ENCODE peak calls at places on chromosomes 16 and 17, in four cellular contexts. One of them, this sample, is unnamed. For H3K36me3, the result is how much of the 10 kb centered on the place peaks cover.

GRCh38 chr17:17152385-17152784 is 53.7 kb downstream of the PLD6 start:
- DNase-seq in heart left ventricle: peak
- DNase-seq in sigmoid colon: no peak
- DNase-seq in thoracic aorta: no peak
- DNase-seq in this sample: no peak

GRCh38 chr17:52158450-52159042 is at the start of gene CA10:
- DNase-seq in sigmoid colon: no peak
- DNase-seq in heart left ventricle: no peak
- DNase-seq in thoracic aorta: no peak
- DNase-seq in this sample: no peak

GRCh38 chr17:13288248-13288647 is 270.4 kb upstream of the ELAC2 start:
- DNase-seq in heart left ventricle: no peak
- DNase-seq in sigmoid colon: no peak
- DNase-seq in thoracic aorta: no peak
- DNase-seq in this sample: no peak

GRCh38 chr16:85781156-85781555 is 18.2 kb downstream of the EMC8 start:
- DNase-seq in thoracic aorta: no peak
- DNase-seq in sigmoid colon: no peak
- DNase-seq in heart left ventricle: no peak
- DNase-seq in this sample: no peak

GRCh38 chr16:87206646-87207451 is 110.3 kb downstream of the C16orf95 start:
- DNase-seq in sigmoid colon: no peak
- DNase-seq in thoracic aorta: no peak
- DNase-seq in heart left ventricle: no peak
- DNase-seq in this sample: no peak

GRCh38 chr16:86942469-86943175 is 364.3 kb downstream of the FOXL1 start:
- DNase-seq in thoracic aorta: no peak
- DNase-seq in sigmoid colon: no peak
- DNase-seq in heart left ventricle: no peak
- DNase-seq in this sample: no peak

GRCh38 chr16:64974381-64974780 is 147.5 kb downstream of the CDH11 start:
- DNase-seq in sigmoid colon: no peak
- DNase-seq in heart left ventricle: no peak
- DNase-seq in thoracic aorta: no peak
- DNase-seq in this sample: no peak

GRCh38 chr16:2077016-2077415 is 29.2 kb downstream of the TSC2 start:
- DNase-seq in thoracic aorta: no peak
- DNase-seq in sigmoid colon: no peak
- DNase-seq in heart left ventricle: no peak
- DNase-seq in this sample: no peak

GRCh38 chr17:28325221-28325620 is 6.2 kb downstream of the TMEM97 start:
- DNase-seq in heart left ventricle: no peak
- DNase-seq in thoracic aorta: no peak
- DNase-seq in sigmoid colon: no peak
- DNase-seq in this sample: no peak

GRCh38 chr17:18004901-18005305 is 32.2 kb downstream of the DRC3 start:
- DNase-seq in thoracic aorta: no peak
- DNase-seq in sigmoid colon: no peak
- DNase-seq in heart left ventricle: no peak
- DNase-seq in this sample: no peak

GRCh38 chr17:34133350-34133749 is 121.7 kb upstream of the CCL2 start:
- DNase-seq in heart left ventricle: peak
- DNase-seq in thoracic aorta: no peak
- DNase-seq in sigmoid colon: no peak
- DNase-seq in this sample: no peak

GRCh38 chr17:2776589-2777241 is 19.5 kb upstream of the RAP1GAP2 start:
- DNase-seq in thoracic aorta: no peak
- DNase-seq in sigmoid colon: no peak
- DNase-seq in heart left ventricle: no peak
- DNase-seq in this sample: no peak

GRCh38 chr17:79132271-79133064 is 57.8 kb downstream of the ENGASE start:
- DNase-seq in sigmoid colon: no peak
- DNase-seq in thoracic aorta: no peak
- DNase-seq in heart left ventricle: no peak
- DNase-seq in this sample: no peak

GRCh38 chr17:42531455-42532354 is 4.3 kb upstream of the NAGLU start:
- DNase-seq in heart left ventricle: peak
- DNase-seq in sigmoid colon: peak
- DNase-seq in thoracic aorta: no peak
- DNase-seq in this sample: no peak

GRCh38 chr16:46949216-46949892 is 24.1 kb downstream of the DNAJA2 start:
- DNase-seq in thoracic aorta: no peak
- DNase-seq in sigmoid colon: no peak
- DNase-seq in heart left ventricle: no peak
- DNase-seq in this sample: no peak

GRCh38 chr16:24805484-24805883 is 40.3 kb upstream of the SLC5A11 start:
- DNase-seq in heart left ventricle: no peak
- DNase-seq in thoracic aorta: no peak
- DNase-seq in sigmoid colon: no peak
- DNase-seq in this sample: no peak

GRCh38 chr16:68732068-68732680 is 4.9 kb upstream of the CDH1 start:
- DNase-seq in heart left ventricle: no peak
- DNase-seq in thoracic aorta: no peak
- DNase-seq in sigmoid colon: no peak
- DNase-seq in this sample: no peak

GRCh38 chr17:9330903-9331272 is 244.7 kb downstream of the STX8 start:
- DNase-seq in sigmoid colon: no peak
- DNase-seq in heart left ventricle: no peak
- DNase-seq in thoracic aorta: no peak
- DNase-seq in this sample: no peak

GRCh38 chr17:6090253-6090652 is 20.1 kb downstream of the WSCD1 start:
- DNase-seq in thoracic aorta: no peak
- DNase-seq in heart left ventricle: no peak
- DNase-seq in sigmoid colon: peak
- DNase-seq in this sample: no peak

GRCh38 chr16:12801511-12802042 is 2.1 kb downstream of the CPPED1 start:
- DNase-seq in thoracic aorta: no peak
- DNase-seq in heart left ventricle: peak
- DNase-seq in sigmoid colon: no peak
- DNase-seq in this sample: peak

GRCh38 chr17:17239832-17240231 is 2.9 kb upstream of the FLCN start:
- DNase-seq in sigmoid colon: no peak
- DNase-seq in thoracic aorta: no peak
- DNase-seq in heart left ventricle: no peak
- DNase-seq in this sample: no peak

GRCh38 chr17:41785091-41785875 is 1.2 kb downstream of the JUP start:
- DNase-seq in thoracic aorta: no peak
- DNase-seq in sigmoid colon: no peak
- DNase-seq in heart left ventricle: peak
- DNase-seq in this sample: no peak

GRCh38 chr17:19724501-19725420 is 8.4 kb upstream of the SLC47A2 start:
- DNase-seq in heart left ventricle: peak
- DNase-seq in sigmoid colon: peak
- DNase-seq in thoracic aorta: no peak
- DNase-seq in this sample: peak

GRCh38 chr17:34637548-34638525 is 58.5 kb downstream of the TMEM132E start:
- DNase-seq in thoracic aorta: no peak
- DNase-seq in heart left ventricle: peak
- DNase-seq in sigmoid colon: peak
- DNase-seq in this sample: peak

GRCh38 chr16:56938664-56939513 is 6.9 kb downstream of the HERPUD1 start:
- DNase-seq in sigmoid colon: peak
- DNase-seq in thoracic aorta: no peak
- DNase-seq in heart left ventricle: no peak
- DNase-seq in this sample: no peak

GRCh38 chr17:76869209-76869877 is 1.1 kb downstream of the MGAT5B start:
- DNase-seq in heart left ventricle: no peak
- DNase-seq in thoracic aorta: no peak
- DNase-seq in sigmoid colon: no peak
- DNase-seq in this sample: no peak

GRCh38 chr17:75364078-75364477 is 41.4 kb downstream of the GRB2 start:
- DNase-seq in thoracic aorta: no peak
- DNase-seq in heart left ventricle: no peak
- DNase-seq in sigmoid colon: no peak
- DNase-seq in this sample: no peak

GRCh38 chr17:9195961-9196668 is 174.8 kb downstream of the NTN1 start:
- DNase-seq in thoracic aorta: no peak
- DNase-seq in sigmoid colon: no peak
- DNase-seq in heart left ventricle: no peak
- DNase-seq in this sample: no peak

GRCh38 chr17:73933164-73933766 is 270.2 kb upstream of the RPL38 start:
- DNase-seq in thoracic aorta: no peak
- DNase-seq in heart left ventricle: no peak
- DNase-seq in sigmoid colon: no peak
- DNase-seq in this sample: no peak

GRCh38 chr16:47599512-47599911 is 138.4 kb downstream of the PHKB start:
- DNase-seq in heart left ventricle: no peak
- DNase-seq in thoracic aorta: no peak
- DNase-seq in sigmoid colon: no peak
- DNase-seq in this sample: no peak

GRCh38 chr17:5561736-5562135 is 22.6 kb downstream of the NLRP1 start:
- DNase-seq in sigmoid colon: no peak
- DNase-seq in thoracic aorta: no peak
- DNase-seq in heart left ventricle: no peak
- DNase-seq in this sample: no peak

GRCh38 chr17:34300652-34301390 is 15.3 kb downstream of the CCL11 start:
- DNase-seq in heart left ventricle: no peak
- DNase-seq in thoracic aorta: no peak
- DNase-seq in sigmoid colon: peak
- DNase-seq in this sample: no peak

GRCh38 chr16:4699030-4699556 is 5.7 kb downstream of the NUDT16L1 start:
- DNase-seq in thoracic aorta: no peak
- DNase-seq in sigmoid colon: no peak
- DNase-seq in heart left ventricle: no peak
- DNase-seq in this sample: no peak

GRCh38 chr17:17416007-17416399 is 60.8 kb upstream of the MED9 start:
- DNase-seq in sigmoid colon: peak
- DNase-seq in thoracic aorta: no peak
- DNase-seq in heart left ventricle: no peak
- DNase-seq in this sample: no peak

GRCh38 chr16:50154369-50154947 is 1.4 kb downstream of the TENT4B start:
- DNase-seq in thoracic aorta: no peak
- DNase-seq in heart left ventricle: peak
- DNase-seq in sigmoid colon: no peak
- DNase-seq in this sample: no peak

GRCh38 chr16:66844342-66845079 is at the start of gene CA7:
- DNase-seq in sigmoid colon: no peak
- DNase-seq in heart left ventricle: no peak
- DNase-seq in thoracic aorta: no peak
- DNase-seq in this sample: no peak

GRCh38 chr17:4953461-4953961 is 2.6 kb downstream of the ENO3 start:
- DNase-seq in thoracic aorta: no peak
- DNase-seq in heart left ventricle: no peak
- DNase-seq in sigmoid colon: no peak
- DNase-seq in this sample: peak

DNA sequence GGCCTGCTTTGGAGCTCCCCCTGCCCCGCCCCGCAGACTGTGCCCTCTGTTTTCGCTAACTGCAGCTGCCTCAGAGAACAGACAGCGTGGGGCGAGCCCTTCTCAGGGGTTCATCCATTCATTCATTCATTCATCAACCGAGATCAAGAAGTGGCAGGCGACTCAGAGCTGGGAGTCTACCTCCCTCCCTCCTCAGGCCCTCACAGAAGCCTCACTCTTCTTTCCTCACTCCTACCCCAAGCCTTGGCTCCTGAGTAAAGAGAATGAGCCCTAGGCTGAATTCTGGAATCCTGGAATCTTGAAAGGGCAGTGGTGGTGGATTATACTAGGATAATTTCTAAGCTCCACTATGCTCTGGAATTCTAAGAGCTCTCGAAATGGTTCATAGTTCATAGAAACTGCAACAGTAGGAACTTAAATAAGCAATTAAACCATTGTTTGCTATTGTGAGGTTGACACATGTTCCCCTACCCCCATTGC is 2.3 kb upstream of the DLX3 start:
- DNase-seq in heart left ventricle: no peak
- DNase-seq in sigmoid colon: no peak
- DNase-seq in thoracic aorta: no peak
- DNase-seq in this sample: no peak
- H3K4me3 ChIP-seq in heart left ventricle: peak
- H3K4me3 ChIP-seq in sigmoid colon: peak
- H3K4me3 ChIP-seq in thoracic aorta: peak
- H3K4me3 ChIP-seq in this sample: peak

GRCh38 chr17:59693582-59693981 is 13.6 kb downstream of the PTRH2 start:
- DNase-seq in thoracic aorta: no peak
- DNase-seq in sigmoid colon: no peak
- DNase-seq in heart left ventricle: no peak
- DNase-seq in this sample: no peak
- H3K36me3 ChIP-seq in thoracic aorta: under half
- H3K36me3 ChIP-seq in sigmoid colon: under half
- H3K36me3 ChIP-seq in heart left ventricle: under half
- H3K36me3 ChIP-seq in this sample: half or more

GRCh38 chr16:71626858-71627213 is 852 bp downstream of the MARVELD3 start:
- DNase-seq in heart left ventricle: no peak
- DNase-seq in sigmoid colon: no peak
- DNase-seq in thoracic aorta: no peak
- DNase-seq in this sample: no peak
- H3K4me3 ChIP-seq in heart left ventricle: peak
- H3K4me3 ChIP-seq in sigmoid colon: peak
- H3K4me3 ChIP-seq in thoracic aorta: peak
- H3K4me3 ChIP-seq in this sample: peak

DNA sequence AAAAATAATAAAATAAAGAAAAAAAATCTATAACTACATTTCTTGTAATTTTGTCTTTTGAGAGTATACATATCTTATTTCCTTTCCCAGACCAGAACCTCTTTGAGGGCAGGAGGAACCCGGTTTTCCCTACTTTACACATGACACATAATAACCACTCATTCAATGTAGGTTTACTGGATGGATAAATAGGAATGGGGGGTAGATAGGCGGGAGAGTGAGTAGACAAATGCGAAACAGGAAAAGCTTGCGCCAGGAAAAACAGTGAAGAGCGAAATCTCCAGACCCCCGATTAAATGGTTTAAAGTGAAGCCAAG is 515 bp upstream of the GOSR2 start:
- DNase-seq in sigmoid colon: no peak
- DNase-seq in thoracic aorta: no peak
- DNase-seq in heart left ventricle: no peak
- DNase-seq in this sample: no peak
- H3K36me3 ChIP-seq in sigmoid colon: under half
- H3K36me3 ChIP-seq in thoracic aorta: under half
- H3K36me3 ChIP-seq in heart left ventricle: under half
- H3K36me3 ChIP-seq in this sample: under half

DNA sequence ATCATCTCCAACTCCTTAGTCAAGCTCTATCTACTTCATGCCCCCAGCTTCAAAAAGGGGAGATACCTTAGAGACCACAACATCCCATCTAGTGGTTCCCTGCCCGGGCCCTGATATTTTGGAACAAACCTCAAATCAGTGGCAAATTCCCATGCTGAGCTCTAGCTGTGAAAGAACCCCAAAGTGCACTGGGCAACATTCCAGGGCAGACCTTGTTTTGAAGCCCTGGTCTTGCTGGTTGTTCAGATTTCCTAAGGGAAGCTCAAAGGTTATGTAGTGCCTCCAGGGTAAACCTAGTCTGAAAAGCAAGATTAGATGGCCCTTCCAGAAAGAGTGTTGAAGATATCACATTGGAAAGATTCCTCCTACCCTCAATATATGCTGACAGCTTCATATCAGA is 16.3 kb downstream of the FAM117A start:
- DNase-seq in heart left ventricle: no peak
- DNase-seq in thoracic aorta: no peak
- DNase-seq in sigmoid colon: no peak
- DNase-seq in this sample: no peak
- H3K4me3 ChIP-seq in heart left ventricle: no peak
- H3K4me3 ChIP-seq in thoracic aorta: no peak
- H3K4me3 ChIP-seq in sigmoid colon: no peak
- H3K4me3 ChIP-seq in this sample: no peak

This sample was measured in ascending aorta.